ENCODE peak calls at places on chromosome 14, in four cellular contexts. N is A549, W is Calu3, H is stomach. Q is an unnamed sample.

GRCh38 chr14:53924754-53925153 is 31.9 kb downstream of the BMP4 start:
- DNase-seq in N (peak), W (no peak), H (no peak), Q (peak)

GRCh38 chr14:105929327-105930081 is 403.1 kb downstream of the TMEM121 start:
- DNase-seq in N (no peak), W (no peak), H (no peak), Q (no peak)

GRCh38 chr14:81169711-81170103 is 51.1 kb downstream of the GTF2A1 start:
- DNase-seq in N (no peak), W (no peak), H (peak), Q (no peak)

GRCh38 chr14:60760648-60761364 is 26.2 kb downstream of the MNAT1 start:
- DNase-seq in N (no peak), W (peak), H (no peak), Q (peak)

GRCh38 chr14:40762177-40762576 is 844.5 kb upstream of the LRFN5 start:
- DNase-seq in N (no peak), W (no peak), H (no peak), Q (no peak)

GRCh38 chr14:86013663-86014062 is 483.7 kb downstream of the FLRT2 start:
- DNase-seq in N (no peak), W (no peak), H (no peak), Q (peak)

GRCh38 chr14:36503771-36504741 is 16.0 kb downstream of the NKX2-1 start:
- DNase-seq in N (no peak), W (no peak), H (no peak), Q (no peak)

GRCh38 chr14:56799327-56799645 is 11.0 kb downstream of the OTX2 start:
- DNase-seq in N (no peak), W (no peak), H (no peak), Q (no peak)

GRCh38 chr14:105187935-105188524 is 6.9 kb upstream of the NUDT14 start:
- DNase-seq in N (peak), W (peak), H (peak), Q (no peak)

GRCh38 chr14:68468437-68469207 is 324.2 kb downstream of the ZFP36L1 start:
- DNase-seq in N (no peak), W (peak), H (peak), Q (peak)

GRCh38 chr14:70926187-70926830 is 19.1 kb downstream of the PCNX1 start:
- DNase-seq in N (no peak), W (no peak), H (no peak), Q (no peak)

GRCh38 chr14:97267509-97267908 is 470.3 kb downstream of the VRK1 start:
- DNase-seq in N (no peak), W (no peak), H (no peak), Q (peak)

GRCh38 chr14:92039073-92039719 is 663 bp downstream of the TRIP11 start:
- DNase-seq in N (peak), W (peak), H (no peak), Q (peak)

GRCh38 chr14:92041203-92041602 is 1.3 kb upstream of the TRIP11 start:
- DNase-seq in N (no peak), W (no peak), H (no peak), Q (no peak)

GRCh38 chr14:92039720-92040430 is at the start of gene TRIP11:
- DNase-seq in N (peak), W (peak), H (peak), Q (peak)

GRCh38 chr14:92037989-92038388 is 1.9 kb downstream of the TRIP11 start:
- DNase-seq in N (no peak), W (no peak), H (no peak), Q (no peak)

GRCh38 chr14:92040431-92041040 is 677 bp upstream of the TRIP11 start:
- DNase-seq in N (peak), W (peak), H (peak), Q (peak)
- TF ChIP-seq CTCF in N (no peak), W (no peak), H (no peak), Q (no peak)

DNA sequence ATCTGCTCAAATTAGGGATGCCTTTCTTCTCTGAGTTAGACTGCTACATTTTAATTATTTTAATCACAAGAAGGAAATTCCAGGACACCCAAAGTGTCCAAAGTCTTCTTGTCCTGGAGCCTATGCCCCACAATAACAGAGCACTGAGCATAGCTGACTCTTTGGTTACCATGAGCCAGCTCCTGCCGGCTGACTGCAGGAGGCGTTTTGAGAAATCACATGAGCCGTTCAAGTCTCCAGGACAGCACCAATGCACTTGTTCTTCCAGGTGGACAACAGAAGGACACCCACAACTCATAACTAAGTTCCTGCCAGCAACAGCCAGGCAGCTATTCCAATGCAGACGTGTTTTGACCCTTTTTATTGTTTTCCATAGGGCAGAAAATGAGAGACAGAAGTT is 46.0 kb upstream of the SRSF5 start:
- DNase-seq in N (no peak), W (no peak), H (no peak), Q (no peak)
- TF ChIP-seq CTCF in N (no peak), W (no peak), H (no peak), Q (no peak)

GRCh38 chr14:52551696-52552062 is 626 bp downstream of the TXNDC16 start:
- DNase-seq in N (peak), W (no peak), H (no peak), Q (peak)
- TF ChIP-seq CTCF in N (peak), W (no peak), H (no peak), Q (peak)

DNA sequence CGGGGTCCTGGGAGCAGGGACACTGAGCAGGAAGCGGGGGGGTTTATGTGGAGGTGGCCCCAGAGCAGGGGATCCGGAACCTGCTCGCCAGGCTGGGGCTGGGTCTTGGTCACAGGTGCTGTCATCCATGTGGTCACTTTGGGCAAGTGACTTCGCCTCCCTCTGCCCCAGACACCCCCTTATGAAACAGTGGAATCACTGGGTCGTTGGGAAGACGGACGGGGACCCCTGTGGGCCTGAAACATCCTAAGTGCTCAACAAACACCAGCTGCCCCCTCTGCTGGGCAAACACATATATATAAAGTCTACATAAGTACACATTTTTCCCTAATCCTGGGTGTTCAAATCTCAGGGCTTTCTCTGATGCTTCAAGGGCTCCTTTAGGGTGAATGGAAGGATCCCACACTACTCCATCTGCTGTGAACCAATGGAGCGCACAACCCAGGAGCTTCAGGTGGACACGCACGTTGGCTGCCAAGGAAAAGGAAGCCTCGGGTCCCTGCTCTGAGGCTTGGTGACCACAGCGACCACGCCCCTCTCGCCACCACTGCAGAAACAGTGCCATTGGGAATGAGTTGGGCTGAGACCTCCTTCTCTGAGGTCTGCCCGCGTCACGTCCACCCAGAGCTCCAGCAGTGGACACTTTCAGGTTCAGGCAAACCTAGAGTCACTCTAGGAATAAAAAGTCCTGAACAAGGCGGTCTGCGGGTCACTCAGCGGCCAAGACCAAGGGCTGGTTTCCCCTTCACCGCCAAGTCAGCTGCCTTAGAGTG is 54.6 kb downstream of the CDC42BPB start:
- DNase-seq in N (peak), W (no peak), H (no peak), Q (no peak)
- TF ChIP-seq CTCF in N (no peak), W (no peak), H (no peak), Q (no peak)

GRCh38 chr14:49212721-49213120 is 373.5 kb downstream of the RPS29 start:
- DNase-seq in N (no peak), W (no peak), H (no peak), Q (no peak)
- TF ChIP-seq CTCF in N (no peak), W (no peak), H (no peak), Q (no peak)

GRCh38 chr14:102872020-102872419 is 50.4 kb upstream of the AMN start:
- DNase-seq in N (no peak), W (no peak), H (no peak), Q (no peak)

GRCh38 chr14:102867826-102868580 is 54.5 kb upstream of the AMN start:
- DNase-seq in N (no peak), W (no peak), H (no peak), Q (no peak)

GRCh38 chr14:102870994-102871831 is 51.2 kb upstream of the AMN start:
- DNase-seq in N (no peak), W (no peak), H (no peak), Q (peak)

GRCh38 chr14:102868956-102869531 is 53.4 kb upstream of the AMN start:
- DNase-seq in N (no peak), W (no peak), H (no peak), Q (no peak)

GRCh38 chr14:102870246-102870645 is 52.2 kb upstream of the AMN start:
- DNase-seq in N (no peak), W (no peak), H (no peak), Q (no peak)
- TF ChIP-seq CTCF in N (no peak), W (no peak), H (no peak), Q (no peak)

DNA sequence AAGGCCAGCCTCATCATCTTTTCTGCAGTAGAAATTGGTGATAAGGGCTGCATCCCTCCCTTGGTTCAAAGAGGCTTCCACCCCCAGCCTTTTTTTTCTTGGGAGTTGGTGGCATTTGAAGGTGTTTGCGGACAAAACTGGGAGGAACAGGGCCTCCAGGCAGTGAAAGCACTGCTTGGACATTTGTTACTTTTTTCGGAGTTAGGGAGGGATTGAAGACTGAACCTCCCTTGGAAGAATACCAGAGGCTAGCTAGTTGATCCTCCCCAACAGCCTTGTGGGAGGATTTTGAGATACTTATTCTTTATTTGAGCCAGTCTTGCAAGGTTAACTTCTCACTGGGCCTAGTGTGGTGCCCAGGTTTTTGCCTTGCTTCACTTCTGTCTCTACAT is 3.2 kb downstream of the PABPN1 start:
- DNase-seq in N (no peak), W (no peak), H (no peak), Q (no peak)
- TF ChIP-seq CTCF in N (no peak), W (no peak), H (no peak), Q (no peak)

GRCh38 chr14:25042362-25043299 is 7.3 kb downstream of the STXBP6 start:
- DNase-seq in N (peak), W (no peak), H (no peak), Q (no peak)
- TF ChIP-seq CTCF in N (peak), W (no peak), H (no peak), Q (peak)

GRCh38 chr14:94673071-94673470 is 60.9 kb downstream of the SERPINA3 start:
- DNase-seq in N (no peak), W (no peak), H (no peak), Q (no peak)

GRCh38 chr14:94675036-94675435 is 62.8 kb downstream of the SERPINA3 start:
- DNase-seq in N (no peak), W (no peak), H (peak), Q (no peak)

GRCh38 chr14:94673781-94674231 is 61.6 kb downstream of the SERPINA3 start:
- DNase-seq in N (no peak), W (no peak), H (peak), Q (peak)

GRCh38 chr14:94670692-94671285 is 58.6 kb downstream of the SERPINA3 start:
- DNase-seq in N (no peak), W (no peak), H (no peak), Q (no peak)

DNA sequence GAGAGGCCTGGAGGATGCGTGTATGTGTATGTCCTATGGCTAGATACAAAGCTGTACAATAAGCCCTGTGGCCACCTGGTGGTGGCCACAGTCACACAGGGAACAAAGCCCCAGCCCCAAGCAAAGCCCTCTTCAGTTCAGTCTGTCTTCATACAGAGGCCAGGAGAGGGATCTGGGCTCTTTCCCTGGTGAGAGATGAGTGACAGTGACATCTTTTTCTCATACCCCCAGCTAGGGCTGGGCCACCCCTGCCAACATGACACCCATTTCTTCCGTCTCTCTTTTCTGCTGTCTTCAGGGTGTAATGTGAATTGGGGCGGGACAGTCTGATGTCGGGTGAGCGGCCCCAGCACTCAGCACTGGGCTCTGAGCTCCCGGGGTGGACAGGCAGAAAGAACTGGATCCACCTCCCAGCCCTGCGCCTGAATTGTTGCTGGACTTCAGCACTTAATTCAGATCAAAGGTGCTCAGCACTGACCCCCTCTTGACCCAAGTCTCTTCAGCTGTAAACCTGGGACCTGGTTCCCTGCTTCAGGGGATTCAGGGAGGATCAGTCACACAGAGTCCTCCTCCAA is 59.8 kb downstream of the SERPINA3 start:
- DNase-seq in N (no peak), W (no peak), H (peak), Q (peak)
- TF ChIP-seq CTCF in N (no peak), W (no peak), H (no peak), Q (no peak)

Q was measured in MCF 10A.